ENCODE peak calls at places on chromosomes 7 and 10, in ten cellular contexts. H, K, C, E, L, J, B, A, M and X are unnamed samples.

GRCh38 chr10:121288864-121289659 is 309.2 kb downstream of the FGFR2 start:
- DNase-seq in H (no peak), K (no peak), C (no peak), E (no peak), L (no peak), J (no peak), B (no peak), A (no peak), M (no peak), X (no peak)

GRCh38 chr7:27709137-27710075 is 30.6 kb upstream of the TAX1BP1 start:
- DNase-seq in H (peak), K (peak), C (peak), E (no peak), L (peak), J (no peak), B (no peak), A (no peak), M (no peak), X (peak)

GRCh38 chr10:67306588-67307205 is 380.9 kb downstream of the LRRTM3 start:
- DNase-seq in H (peak), K (no peak), C (no peak), E (no peak), L (peak), J (no peak), B (no peak), A (no peak), M (no peak), X (no peak)

GRCh38 chr7:84492565-84493034 is 298.0 kb upstream of the SEMA3A start:
- DNase-seq in H (no peak), K (no peak), C (peak), E (peak), L (no peak), J (no peak), B (no peak), A (no peak), M (no peak), X (peak)

GRCh38 chr7:87414400-87415188 is 60.9 kb downstream of the ABCB4 start:
- DNase-seq in H (no peak), K (no peak), C (peak), E (no peak), L (peak), J (no peak), B (no peak), A (no peak), M (no peak), X (no peak)

GRCh38 chr10:100739516-100740368 is 5.6 kb upstream of the PAX2 start:
- DNase-seq in H (no peak), K (no peak), C (no peak), E (no peak), L (no peak), J (no peak), B (no peak), A (no peak), M (no peak), X (no peak)

GRCh38 chr10:94403823-94404228 is 1.5 kb downstream of the TBC1D12 start:
- DNase-seq in H (no peak), K (no peak), C (peak), E (no peak), L (no peak), J (no peak), B (no peak), A (no peak), M (no peak), X (no peak)

GRCh38 chr7:98240961-98241673 is 10.9 kb downstream of the TECPR1 start:
- DNase-seq in H (peak), K (peak), C (peak), E (no peak), L (peak), J (peak), B (no peak), A (no peak), M (no peak), X (no peak)

GRCh38 chr7:104045183-104045582 is 55.7 kb upstream of the RELN start:
- DNase-seq in H (no peak), K (no peak), C (no peak), E (no peak), L (no peak), J (no peak), B (no peak), A (no peak), M (no peak), X (no peak)

GRCh38 chr7:25671087-25671486 is 442.8 kb upstream of the NPVF start:
- DNase-seq in H (no peak), K (no peak), C (no peak), E (no peak), L (no peak), J (no peak), B (no peak), A (peak), M (no peak), X (no peak)

GRCh38 chr7:26105206-26105605 is 46.8 kb upstream of the NFE2L3 start:
- DNase-seq in H (no peak), K (no peak), C (no peak), E (no peak), L (no peak), J (no peak), B (no peak), A (no peak), M (no peak), X (no peak)

GRCh38 chr7:44801890-44802289 is 5.4 kb downstream of the PPIA start:
- DNase-seq in H (no peak), K (no peak), C (peak), E (no peak), L (peak), J (no peak), B (no peak), A (no peak), M (no peak), X (no peak)

GRCh38 chr10:15370212-15370740 is 813 bp downstream of the FAM171A1 start:
- DNase-seq in H (peak), K (peak), C (peak), E (no peak), L (peak), J (peak), B (peak), A (no peak), M (no peak), X (no peak)

GRCh38 chr7:99579956-99580777 is 17.9 kb upstream of the TMEM225B start:
- DNase-seq in H (peak), K (peak), C (peak), E (no peak), L (peak), J (no peak), B (peak), A (no peak), M (no peak), X (no peak)

GRCh38 chr10:49613160-49613881 is 516 bp upstream of the CHAT start:
- DNase-seq in H (no peak), K (no peak), C (no peak), E (no peak), L (no peak), J (no peak), B (no peak), A (no peak), M (no peak), X (no peak)

GRCh38 chr7:23018747-23019146 is 4.8 kb upstream of the HYCC1 start:
- DNase-seq in H (peak), K (no peak), C (no peak), E (no peak), L (peak), J (no peak), B (no peak), A (no peak), M (no peak), X (no peak)

GRCh38 chr10:35448687-35449662 is 112.7 kb downstream of the CCNY start:
- DNase-seq in H (peak), K (peak), C (no peak), E (no peak), L (no peak), J (no peak), B (peak), A (no peak), M (no peak), X (no peak)

GRCh38 chr7:92737706-92738105 is 98.7 kb downstream of the CDK6 start:
- DNase-seq in H (no peak), K (no peak), C (no peak), E (no peak), L (no peak), J (no peak), B (no peak), A (no peak), M (peak), X (no peak)

GRCh38 chr10:2681911-2682310 is 385.4 kb upstream of the PFKP start:
- DNase-seq in H (no peak), K (no peak), C (no peak), E (no peak), L (no peak), J (no peak), B (no peak), A (no peak), M (no peak), X (no peak)

GRCh38 chr7:101550641-101551531 is 78.2 kb downstream of the MYL10 start:
- DNase-seq in H (no peak), K (peak), C (peak), E (no peak), L (peak), J (no peak), B (peak), A (no peak), M (no peak), X (no peak)

GRCh38 chr10:112250555-112250954 is 32.6 kb upstream of the TECTB start:
- DNase-seq in H (no peak), K (no peak), C (peak), E (no peak), L (peak), J (no peak), B (no peak), A (no peak), M (no peak), X (no peak)

GRCh38 chr7:50792342-50793114 is 9.8 kb upstream of the GRB10 start:
- DNase-seq in H (peak), K (peak), C (peak), E (no peak), L (peak), J (no peak), B (peak), A (no peak), M (no peak), X (no peak)

GRCh38 chr7:7274782-7275181 is 92.4 kb downstream of the C1GALT1 start:
- DNase-seq in H (no peak), K (no peak), C (peak), E (no peak), L (peak), J (no peak), B (no peak), A (peak), M (no peak), X (no peak)

GRCh38 chr10:127612-128432 is 7.4 kb upstream of the ZMYND11 start:
- DNase-seq in H (peak), K (peak), C (no peak), E (no peak), L (no peak), J (no peak), B (no peak), A (no peak), M (peak), X (no peak)

GRCh38 chr10:63681965-63682704 is 160.9 kb downstream of the REEP3 start:
- DNase-seq in H (peak), K (no peak), C (peak), E (peak), L (peak), J (peak), B (no peak), A (no peak), M (no peak), X (peak)

GRCh38 chr10:49164587-49165188 is 23.5 kb downstream of the TMEM273 start:
- DNase-seq in H (peak), K (peak), C (peak), E (no peak), L (peak), J (no peak), B (no peak), A (no peak), M (no peak), X (no peak)

GRCh38 chr7:43621729-43622448 is 39.0 kb downstream of the STK17A start:
- DNase-seq in H (peak), K (no peak), C (no peak), E (no peak), L (peak), J (no peak), B (no peak), A (no peak), M (no peak), X (no peak)

GRCh38 chr10:116265686-116266085 is 7.3 kb downstream of the GFRA1 start:
- DNase-seq in H (no peak), K (no peak), C (no peak), E (no peak), L (no peak), J (no peak), B (no peak), A (peak), M (no peak), X (no peak)

GRCh38 chr10:43347997-43348396 is 23.4 kb upstream of the FXYD4 start:
- DNase-seq in H (no peak), K (no peak), C (no peak), E (no peak), L (no peak), J (no peak), B (no peak), A (no peak), M (no peak), X (no peak)

GRCh38 chr10:7551891-7552731 is 114.7 kb downstream of the ITIH5 start:
- DNase-seq in H (no peak), K (no peak), C (no peak), E (no peak), L (no peak), J (no peak), B (peak), A (no peak), M (no peak), X (no peak)

GRCh38 chr10:57294698-57295097 is 933.6 kb upstream of the ZWINT start:
- DNase-seq in H (no peak), K (no peak), C (no peak), E (no peak), L (no peak), J (no peak), B (no peak), A (no peak), M (no peak), X (no peak)
- H3K4me3 ChIP-seq in H (no peak), K (no peak), C (no peak), E (no peak), L (no peak), J (no peak), B (no peak), A (no peak), M (no peak), X (no peak)

GRCh38 chr10:96719205-96719604 is 1.1 kb downstream of the PIK3AP1 start:
- DNase-seq in H (no peak), K (no peak), C (no peak), E (no peak), L (no peak), J (no peak), B (no peak), A (no peak), M (no peak), X (no peak)

GRCh38 chr10:96719850-96720421 is 378 bp downstream of the PIK3AP1 start:
- DNase-seq in H (no peak), K (peak), C (no peak), E (no peak), L (peak), J (no peak), B (peak), A (no peak), M (no peak), X (no peak)

GRCh38 chr10:96718304-96718990 is 1.9 kb downstream of the PIK3AP1 start:
- DNase-seq in H (no peak), K (no peak), C (no peak), E (no peak), L (no peak), J (no peak), B (peak), A (no peak), M (no peak), X (no peak)

GRCh38 chr10:96720422-96721206 is at the start of gene PIK3AP1:
- DNase-seq in H (no peak), K (no peak), C (no peak), E (no peak), L (no peak), J (no peak), B (peak), A (no peak), M (no peak), X (no peak)

GRCh38 chr10:96721207-96721572 is 876 bp upstream of the PIK3AP1 start:
- DNase-seq in H (no peak), K (no peak), C (no peak), E (no peak), L (no peak), J (no peak), B (no peak), A (no peak), M (no peak), X (no peak)
- TF ChIP-seq CTCF in H (no peak), K (no peak), C (no peak), E (no peak), L (no peak), J (no peak), B (no peak), A (no peak), M (no peak), X (no peak)

GRCh38 chr10:26216949-26217395 is 398 bp downstream of the GAD2 start:
- DNase-seq in H (no peak), K (no peak), C (no peak), E (no peak), L (no peak), J (no peak), B (no peak), A (no peak), M (no peak), X (no peak)
- H3K4me3 ChIP-seq in H (no peak), K (no peak), C (no peak), E (no peak), L (no peak), J (no peak), B (no peak), A (no peak), M (no peak), X (no peak)

DNA sequence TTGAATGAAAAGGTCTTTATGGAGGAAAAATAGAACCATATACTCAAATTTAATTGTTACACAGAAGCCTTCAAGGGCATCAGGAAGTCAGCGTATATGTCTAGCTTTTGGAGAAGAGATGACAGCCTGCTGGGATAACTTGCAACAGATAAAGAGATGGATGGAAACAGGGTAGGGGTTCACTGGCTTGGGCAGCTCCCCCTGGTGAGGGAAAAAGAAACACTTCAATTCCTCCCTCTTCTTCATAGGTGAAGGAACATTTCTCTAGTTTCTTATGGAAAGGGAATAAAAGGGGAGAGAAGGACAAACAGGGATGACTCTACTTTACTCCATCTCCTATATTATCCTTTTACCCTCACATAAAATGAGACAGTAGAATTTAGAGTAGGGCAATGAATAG is 635.7 kb downstream of the PHTF2 start:
- DNase-seq in H (no peak), K (no peak), C (no peak), E (no peak), L (no peak), J (no peak), B (no peak), A (no peak), M (no peak), X (no peak)
- TF ChIP-seq CTCF in H (peak), K (no peak), C (no peak), E (no peak), L (no peak), J (no peak), B (no peak), A (no peak), M (no peak), X (no peak)

DNA sequence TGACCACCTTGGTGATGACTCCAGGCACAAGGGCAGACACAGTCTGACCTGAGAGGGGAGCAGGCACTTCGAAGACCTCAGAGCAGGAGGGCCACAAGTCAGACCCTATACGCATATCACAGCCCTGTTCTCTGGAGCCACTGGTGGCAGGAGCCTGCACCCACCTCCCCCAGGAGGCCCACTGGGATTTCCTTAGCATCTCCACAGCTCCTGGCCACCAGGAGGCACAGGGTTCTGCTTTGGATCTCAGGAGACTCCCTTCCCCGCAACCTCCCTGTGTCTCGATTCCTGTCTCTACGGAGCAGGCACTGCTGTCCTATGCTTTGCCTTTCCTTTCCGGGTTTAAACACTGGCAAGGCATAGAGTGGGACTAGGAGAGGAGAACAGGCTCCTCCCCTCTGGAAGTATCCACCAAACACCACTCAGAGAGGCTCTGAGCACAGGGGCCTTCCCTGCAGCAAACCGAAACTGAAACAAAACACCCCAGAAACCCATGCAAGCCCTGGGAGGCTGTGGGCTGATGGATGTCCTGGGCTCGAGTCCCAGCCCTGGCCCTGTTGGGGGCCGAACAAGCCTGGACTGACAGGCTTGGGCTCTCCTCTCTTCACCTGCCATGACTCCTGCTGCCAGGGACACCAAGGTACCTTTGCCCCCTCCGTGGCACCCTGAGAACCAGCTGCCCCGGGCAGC is 166.3 kb downstream of the NEURL1 start:
- DNase-seq in H (peak), K (peak), C (peak), E (peak), L (peak), J (peak), B (peak), A (no peak), M (no peak), X (peak)
- H3K4me3 ChIP-seq in H (peak), K (peak), C (peak), E (peak), L (peak), J (peak), B (peak), A (peak), M (peak), X (peak)

DNA sequence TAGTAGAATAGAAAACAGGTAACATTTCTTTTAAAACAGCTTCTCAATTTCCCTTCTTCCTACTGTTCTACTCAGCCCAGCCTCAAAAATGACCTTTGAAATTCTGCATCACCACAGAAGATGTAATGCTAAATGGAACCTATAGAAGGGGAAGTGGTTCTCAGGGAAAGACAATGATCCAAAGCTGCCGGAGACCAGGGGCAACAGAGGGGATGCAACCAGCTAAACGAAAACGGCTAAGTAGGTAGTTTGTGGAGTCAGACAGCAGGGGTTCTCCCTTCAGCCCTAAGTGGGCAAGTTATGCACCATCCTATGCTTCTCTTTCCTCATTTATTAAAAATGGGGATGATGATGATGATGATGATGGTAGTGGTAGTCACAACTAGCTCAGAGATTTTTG is 214.3 kb downstream of the ELMO1 start:
- DNase-seq in H (no peak), K (no peak), C (no peak), E (no peak), L (no peak), J (no peak), B (no peak), A (no peak), M (no peak), X (no peak)
- TF ChIP-seq CTCF in H (no peak), K (no peak), C (no peak), E (no peak), L (no peak), J (no peak), B (no peak), A (no peak), M (no peak), X (no peak)

GRCh38 chr7:17681965-17682364 is 258.3 kb downstream of the SNX13 start:
- DNase-seq in H (no peak), K (no peak), C (peak), E (no peak), L (peak), J (no peak), B (no peak), A (no peak), M (no peak), X (no peak)

GRCh38 chr7:17680943-17681351 is 259.3 kb downstream of the SNX13 start:
- DNase-seq in H (peak), K (no peak), C (peak), E (no peak), L (no peak), J (no peak), B (no peak), A (no peak), M (no peak), X (no peak)

GRCh38 chr7:17677408-17677807 is 262.9 kb downstream of the SNX13 start:
- DNase-seq in H (no peak), K (no peak), C (peak), E (no peak), L (peak), J (no peak), B (no peak), A (no peak), M (no peak), X (no peak)

GRCh38 chr7:17680026-17680425 is 260.3 kb downstream of the SNX13 start:
- DNase-seq in H (peak), K (peak), C (peak), E (peak), L (peak), J (no peak), B (no peak), A (no peak), M (no peak), X (peak)

DNA sequence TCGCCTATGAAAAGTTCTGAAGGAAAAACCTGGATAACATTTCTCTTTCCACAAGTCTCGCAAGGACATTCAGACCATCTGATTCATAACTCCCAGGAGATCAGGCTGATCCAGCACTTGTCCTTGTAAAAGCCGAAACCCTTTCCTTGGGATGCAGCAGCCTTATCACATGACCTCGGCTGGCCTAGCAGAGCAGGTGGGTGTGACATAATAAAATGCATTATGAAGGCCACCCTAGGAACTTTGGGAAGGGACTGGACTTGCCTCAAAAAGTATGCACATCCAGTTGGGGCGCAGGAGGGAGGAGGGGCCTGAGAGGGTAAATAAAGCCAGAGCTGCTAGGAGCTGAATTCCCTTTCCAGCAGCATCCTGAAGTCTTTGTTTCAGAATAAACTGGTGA is 260.9 kb downstream of the SNX13 start:
- DNase-seq in H (no peak), K (peak), C (peak), E (peak), L (peak), J (no peak), B (no peak), A (no peak), M (no peak), X (no peak)
- H3K4me3 ChIP-seq in H (no peak), K (no peak), C (no peak), E (no peak), L (no peak), J (no peak), B (no peak), A (no peak), M (no peak), X (no peak)

GRCh38 chr10:123999261-123999660 is 94.1 kb downstream of the CHST15 start:
- DNase-seq in H (no peak), K (no peak), C (no peak), E (no peak), L (no peak), J (no peak), B (no peak), A (peak), M (no peak), X (no peak)
- TF ChIP-seq CTCF in H (no peak), K (no peak), C (no peak), E (no peak), L (no peak), J (no peak), B (no peak), A (no peak), M (no peak), X (no peak)